ENCODE peak calls at places on chromosomes 7 and 10, in eight cellular contexts. One of them, this sample, is unnamed.

GRCh38 chr7:106602062-106602461 is 58.9 kb downstream of the CCDC71L start:
- DNase-seq in nephron progenitor cell: no peak
- DNase-seq in vagina: no peak
- DNase-seq in choroid plexus epithelial cell: no peak
- DNase-seq in tibial nerve: no peak
- DNase-seq in stimulated activated naive CD8-positive, alpha-beta T cell treated with anti-CD3 and anti-CD28 coated beads, Interleukin-15, amount 100 ng/mL, for 72 hours: no peak
- DNase-seq in KG1: no peak
- DNase-seq in bronchial epithelial cell: no peak
- DNase-seq in this sample: no peak

GRCh38 chr7:100091411-100092181 is 2.8 kb downstream of the COPS6 start:
- DNase-seq in tibial nerve: no peak
- DNase-seq in choroid plexus epithelial cell: no peak
- DNase-seq in stimulated activated naive CD8-positive, alpha-beta T cell treated with anti-CD3 and anti-CD28 coated beads, Interleukin-15, amount 100 ng/mL, for 72 hours: no peak
- DNase-seq in bronchial epithelial cell: peak
- DNase-seq in vagina: no peak
- DNase-seq in nephron progenitor cell: no peak
- DNase-seq in KG1: no peak
- DNase-seq in this sample: no peak

GRCh38 chr10:8435186-8436055 is 380.9 kb downstream of the GATA3 start:
- DNase-seq in stimulated activated naive CD8-positive, alpha-beta T cell treated with anti-CD3 and anti-CD28 coated beads, Interleukin-15, amount 100 ng/mL, for 72 hours: no peak
- DNase-seq in tibial nerve: no peak
- DNase-seq in nephron progenitor cell: no peak
- DNase-seq in KG1: no peak
- DNase-seq in choroid plexus epithelial cell: no peak
- DNase-seq in vagina: no peak
- DNase-seq in bronchial epithelial cell: peak
- DNase-seq in this sample: no peak

GRCh38 chr7:35700865-35701264 is 5.9 kb upstream of the HERPUD2 start:
- DNase-seq in KG1: no peak
- DNase-seq in stimulated activated naive CD8-positive, alpha-beta T cell treated with anti-CD3 and anti-CD28 coated beads, Interleukin-15, amount 100 ng/mL, for 72 hours: no peak
- DNase-seq in nephron progenitor cell: no peak
- DNase-seq in bronchial epithelial cell: peak
- DNase-seq in choroid plexus epithelial cell: no peak
- DNase-seq in vagina: no peak
- DNase-seq in tibial nerve: no peak
- DNase-seq in this sample: no peak

GRCh38 chr10:96130326-96130758 is 245 bp downstream of the ZNF518A start:
- DNase-seq in choroid plexus epithelial cell: peak
- DNase-seq in tibial nerve: no peak
- DNase-seq in stimulated activated naive CD8-positive, alpha-beta T cell treated with anti-CD3 and anti-CD28 coated beads, Interleukin-15, amount 100 ng/mL, for 72 hours: peak
- DNase-seq in bronchial epithelial cell: peak
- DNase-seq in nephron progenitor cell: peak
- DNase-seq in vagina: no peak
- DNase-seq in KG1: peak
- DNase-seq in this sample: peak

GRCh38 chr10:96831867-96832720 is at the start of gene LCOR:
- DNase-seq in tibial nerve: peak
- DNase-seq in choroid plexus epithelial cell: peak
- DNase-seq in stimulated activated naive CD8-positive, alpha-beta T cell treated with anti-CD3 and anti-CD28 coated beads, Interleukin-15, amount 100 ng/mL, for 72 hours: peak
- DNase-seq in vagina: peak
- DNase-seq in bronchial epithelial cell: peak
- DNase-seq in KG1: peak
- DNase-seq in nephron progenitor cell: peak
- DNase-seq in this sample: peak

GRCh38 chr7:30062587-30062986 is 34.4 kb downstream of the PLEKHA8 start:
- DNase-seq in nephron progenitor cell: no peak
- DNase-seq in KG1: peak
- DNase-seq in choroid plexus epithelial cell: peak
- DNase-seq in bronchial epithelial cell: peak
- DNase-seq in stimulated activated naive CD8-positive, alpha-beta T cell treated with anti-CD3 and anti-CD28 coated beads, Interleukin-15, amount 100 ng/mL, for 72 hours: no peak
- DNase-seq in vagina: no peak
- DNase-seq in tibial nerve: no peak
- DNase-seq in this sample: peak

GRCh38 chr7:50791921-50792341 is 9.2 kb upstream of the GRB10 start:
- DNase-seq in KG1: peak
- DNase-seq in vagina: no peak
- DNase-seq in nephron progenitor cell: no peak
- DNase-seq in bronchial epithelial cell: peak
- DNase-seq in stimulated activated naive CD8-positive, alpha-beta T cell treated with anti-CD3 and anti-CD28 coated beads, Interleukin-15, amount 100 ng/mL, for 72 hours: no peak
- DNase-seq in choroid plexus epithelial cell: peak
- DNase-seq in tibial nerve: no peak
- DNase-seq in this sample: no peak

GRCh38 chr10:88996927-88997326 is 6.3 kb downstream of the FAS start:
- DNase-seq in tibial nerve: no peak
- DNase-seq in choroid plexus epithelial cell: no peak
- DNase-seq in nephron progenitor cell: no peak
- DNase-seq in vagina: no peak
- DNase-seq in KG1: peak
- DNase-seq in stimulated activated naive CD8-positive, alpha-beta T cell treated with anti-CD3 and anti-CD28 coated beads, Interleukin-15, amount 100 ng/mL, for 72 hours: no peak
- DNase-seq in bronchial epithelial cell: no peak
- DNase-seq in this sample: no peak

GRCh38 chr10:306654-307185 is 171.5 kb downstream of the ZMYND11 start:
- DNase-seq in tibial nerve: no peak
- DNase-seq in KG1: no peak
- DNase-seq in stimulated activated naive CD8-positive, alpha-beta T cell treated with anti-CD3 and anti-CD28 coated beads, Interleukin-15, amount 100 ng/mL, for 72 hours: no peak
- DNase-seq in bronchial epithelial cell: no peak
- DNase-seq in vagina: no peak
- DNase-seq in nephron progenitor cell: peak
- DNase-seq in choroid plexus epithelial cell: no peak
- DNase-seq in this sample: no peak

GRCh38 chr7:2168612-2169312 is 64.0 kb downstream of the MAD1L1 start:
- DNase-seq in tibial nerve: no peak
- DNase-seq in KG1: no peak
- DNase-seq in vagina: no peak
- DNase-seq in choroid plexus epithelial cell: no peak
- DNase-seq in bronchial epithelial cell: peak
- DNase-seq in stimulated activated naive CD8-positive, alpha-beta T cell treated with anti-CD3 and anti-CD28 coated beads, Interleukin-15, amount 100 ng/mL, for 72 hours: no peak
- DNase-seq in nephron progenitor cell: no peak
- DNase-seq in this sample: no peak

GRCh38 chr7:133512560-133512959 is 259.7 kb downstream of the EXOC4 start:
- DNase-seq in stimulated activated naive CD8-positive, alpha-beta T cell treated with anti-CD3 and anti-CD28 coated beads, Interleukin-15, amount 100 ng/mL, for 72 hours: no peak
- DNase-seq in choroid plexus epithelial cell: peak
- DNase-seq in tibial nerve: no peak
- DNase-seq in nephron progenitor cell: no peak
- DNase-seq in KG1: no peak
- DNase-seq in bronchial epithelial cell: peak
- DNase-seq in vagina: no peak
- DNase-seq in this sample: no peak

GRCh38 chr10:32332299-32332750 is 14.6 kb downstream of the EPC1 start:
- DNase-seq in vagina: no peak
- DNase-seq in nephron progenitor cell: no peak
- DNase-seq in tibial nerve: no peak
- DNase-seq in KG1: no peak
- DNase-seq in bronchial epithelial cell: peak
- DNase-seq in stimulated activated naive CD8-positive, alpha-beta T cell treated with anti-CD3 and anti-CD28 coated beads, Interleukin-15, amount 100 ng/mL, for 72 hours: peak
- DNase-seq in choroid plexus epithelial cell: no peak
- DNase-seq in this sample: no peak

GRCh38 chr10:45442251-45442650 is 68.2 kb downstream of the ALOX5 start:
- DNase-seq in stimulated activated naive CD8-positive, alpha-beta T cell treated with anti-CD3 and anti-CD28 coated beads, Interleukin-15, amount 100 ng/mL, for 72 hours: no peak
- DNase-seq in choroid plexus epithelial cell: no peak
- DNase-seq in tibial nerve: no peak
- DNase-seq in vagina: peak
- DNase-seq in KG1: no peak
- DNase-seq in bronchial epithelial cell: no peak
- DNase-seq in nephron progenitor cell: no peak
- DNase-seq in this sample: no peak

GRCh38 chr7:140281255-140281654 is 104.5 kb upstream of the KDM7A start:
- DNase-seq in vagina: no peak
- DNase-seq in nephron progenitor cell: no peak
- DNase-seq in stimulated activated naive CD8-positive, alpha-beta T cell treated with anti-CD3 and anti-CD28 coated beads, Interleukin-15, amount 100 ng/mL, for 72 hours: no peak
- DNase-seq in bronchial epithelial cell: no peak
- DNase-seq in tibial nerve: no peak
- DNase-seq in choroid plexus epithelial cell: no peak
- DNase-seq in KG1: no peak
- DNase-seq in this sample: no peak

GRCh38 chr10:53646525-53646924 is 873.9 kb upstream of the MBL2 start:
- DNase-seq in stimulated activated naive CD8-positive, alpha-beta T cell treated with anti-CD3 and anti-CD28 coated beads, Interleukin-15, amount 100 ng/mL, for 72 hours: no peak
- DNase-seq in tibial nerve: no peak
- DNase-seq in vagina: no peak
- DNase-seq in bronchial epithelial cell: no peak
- DNase-seq in nephron progenitor cell: no peak
- DNase-seq in choroid plexus epithelial cell: no peak
- DNase-seq in KG1: no peak
- DNase-seq in this sample: no peak

GRCh38 chr10:73398024-73398423 is 15.8 kb downstream of the ANXA7 start:
- DNase-seq in choroid plexus epithelial cell: no peak
- DNase-seq in vagina: no peak
- DNase-seq in tibial nerve: no peak
- DNase-seq in bronchial epithelial cell: no peak
- DNase-seq in KG1: no peak
- DNase-seq in stimulated activated naive CD8-positive, alpha-beta T cell treated with anti-CD3 and anti-CD28 coated beads, Interleukin-15, amount 100 ng/mL, for 72 hours: no peak
- DNase-seq in nephron progenitor cell: no peak
- DNase-seq in this sample: no peak

GRCh38 chr10:110918633-110919348 is at the start of gene BBIP1:
- DNase-seq in nephron progenitor cell: no peak
- DNase-seq in KG1: peak
- DNase-seq in tibial nerve: no peak
- DNase-seq in bronchial epithelial cell: peak
- DNase-seq in choroid plexus epithelial cell: peak
- DNase-seq in vagina: peak
- DNase-seq in stimulated activated naive CD8-positive, alpha-beta T cell treated with anti-CD3 and anti-CD28 coated beads, Interleukin-15, amount 100 ng/mL, for 72 hours: peak
- DNase-seq in this sample: peak

GRCh38 chr7:25240340-25240739 is 12.1 kb upstream of the NPVF start:
- DNase-seq in nephron progenitor cell: no peak
- DNase-seq in stimulated activated naive CD8-positive, alpha-beta T cell treated with anti-CD3 and anti-CD28 coated beads, Interleukin-15, amount 100 ng/mL, for 72 hours: no peak
- DNase-seq in vagina: no peak
- DNase-seq in KG1: no peak
- DNase-seq in bronchial epithelial cell: no peak
- DNase-seq in choroid plexus epithelial cell: no peak
- DNase-seq in tibial nerve: peak
- DNase-seq in this sample: no peak

GRCh38 chr10:44993226-44993921 is 7.3 kb upstream of the ZNF22 start:
- DNase-seq in KG1: no peak
- DNase-seq in tibial nerve: no peak
- DNase-seq in stimulated activated naive CD8-positive, alpha-beta T cell treated with anti-CD3 and anti-CD28 coated beads, Interleukin-15, amount 100 ng/mL, for 72 hours: no peak
- DNase-seq in vagina: peak
- DNase-seq in bronchial epithelial cell: no peak
- DNase-seq in choroid plexus epithelial cell: no peak
- DNase-seq in nephron progenitor cell: no peak
- DNase-seq in this sample: no peak

GRCh38 chr10:125266541-125266940 is 106.2 kb upstream of the CTBP2 start:
- DNase-seq in nephron progenitor cell: no peak
- DNase-seq in choroid plexus epithelial cell: no peak
- DNase-seq in stimulated activated naive CD8-positive, alpha-beta T cell treated with anti-CD3 and anti-CD28 coated beads, Interleukin-15, amount 100 ng/mL, for 72 hours: no peak
- DNase-seq in bronchial epithelial cell: no peak
- DNase-seq in tibial nerve: no peak
- DNase-seq in KG1: no peak
- DNase-seq in vagina: no peak
- DNase-seq in this sample: no peak

GRCh38 chr10:125260260-125260659 is 99.9 kb upstream of the CTBP2 start:
- DNase-seq in stimulated activated naive CD8-positive, alpha-beta T cell treated with anti-CD3 and anti-CD28 coated beads, Interleukin-15, amount 100 ng/mL, for 72 hours: no peak
- DNase-seq in tibial nerve: no peak
- DNase-seq in choroid plexus epithelial cell: no peak
- DNase-seq in nephron progenitor cell: no peak
- DNase-seq in KG1: no peak
- DNase-seq in bronchial epithelial cell: no peak
- DNase-seq in vagina: peak
- DNase-seq in this sample: no peak

GRCh38 chr7:149147730-149148653 is 739 bp downstream of the ZNF398 start:
- DNase-seq in stimulated activated naive CD8-positive, alpha-beta T cell treated with anti-CD3 and anti-CD28 coated beads, Interleukin-15, amount 100 ng/mL, for 72 hours: peak
- DNase-seq in bronchial epithelial cell: peak
- DNase-seq in tibial nerve: no peak
- DNase-seq in choroid plexus epithelial cell: peak
- DNase-seq in nephron progenitor cell: peak
- DNase-seq in KG1: no peak
- DNase-seq in vagina: no peak
- DNase-seq in this sample: peak

GRCh38 chr10:513393-513792 is 176.1 kb downstream of the DIP2C start:
- DNase-seq in stimulated activated naive CD8-positive, alpha-beta T cell treated with anti-CD3 and anti-CD28 coated beads, Interleukin-15, amount 100 ng/mL, for 72 hours: no peak
- DNase-seq in KG1: no peak
- DNase-seq in vagina: no peak
- DNase-seq in tibial nerve: no peak
- DNase-seq in choroid plexus epithelial cell: no peak
- DNase-seq in bronchial epithelial cell: no peak
- DNase-seq in nephron progenitor cell: no peak
- DNase-seq in this sample: peak

GRCh38 chr10:63416376-63416775 is 49.4 kb downstream of the JMJD1C start:
- DNase-seq in KG1: no peak
- DNase-seq in tibial nerve: no peak
- DNase-seq in vagina: no peak
- DNase-seq in nephron progenitor cell: no peak
- DNase-seq in stimulated activated naive CD8-positive, alpha-beta T cell treated with anti-CD3 and anti-CD28 coated beads, Interleukin-15, amount 100 ng/mL, for 72 hours: no peak
- DNase-seq in choroid plexus epithelial cell: peak
- DNase-seq in bronchial epithelial cell: no peak
- DNase-seq in this sample: no peak

GRCh38 chr7:73865738-73866445 is 4.9 kb downstream of the TMEM270 start:
- DNase-seq in tibial nerve: no peak
- DNase-seq in stimulated activated naive CD8-positive, alpha-beta T cell treated with anti-CD3 and anti-CD28 coated beads, Interleukin-15, amount 100 ng/mL, for 72 hours: peak
- DNase-seq in vagina: no peak
- DNase-seq in choroid plexus epithelial cell: peak
- DNase-seq in KG1: peak
- DNase-seq in nephron progenitor cell: peak
- DNase-seq in bronchial epithelial cell: peak
- DNase-seq in this sample: peak

GRCh38 chr10:97762816-97763215 is 9.0 kb downstream of the SFRP5 start:
- DNase-seq in bronchial epithelial cell: no peak
- DNase-seq in tibial nerve: peak
- DNase-seq in stimulated activated naive CD8-positive, alpha-beta T cell treated with anti-CD3 and anti-CD28 coated beads, Interleukin-15, amount 100 ng/mL, for 72 hours: no peak
- DNase-seq in nephron progenitor cell: no peak
- DNase-seq in choroid plexus epithelial cell: peak
- DNase-seq in KG1: no peak
- DNase-seq in vagina: no peak
- DNase-seq in this sample: no peak

GRCh38 chr7:28347462-28347861 is 64.9 kb upstream of the CREB5 start:
- DNase-seq in bronchial epithelial cell: no peak
- DNase-seq in KG1: no peak
- DNase-seq in choroid plexus epithelial cell: peak
- DNase-seq in tibial nerve: no peak
- DNase-seq in stimulated activated naive CD8-positive, alpha-beta T cell treated with anti-CD3 and anti-CD28 coated beads, Interleukin-15, amount 100 ng/mL, for 72 hours: no peak
- DNase-seq in nephron progenitor cell: no peak
- DNase-seq in vagina: no peak
- DNase-seq in this sample: no peak

GRCh38 chr7:3068568-3068967 is 24.9 kb upstream of the CARD11 start:
- DNase-seq in nephron progenitor cell: no peak
- DNase-seq in vagina: no peak
- DNase-seq in bronchial epithelial cell: no peak
- DNase-seq in KG1: no peak
- DNase-seq in choroid plexus epithelial cell: no peak
- DNase-seq in tibial nerve: no peak
- DNase-seq in stimulated activated naive CD8-positive, alpha-beta T cell treated with anti-CD3 and anti-CD28 coated beads, Interleukin-15, amount 100 ng/mL, for 72 hours: no peak
- DNase-seq in this sample: no peak

GRCh38 chr10:34364253-34365037 is 450.7 kb downstream of the PARD3 start:
- DNase-seq in KG1: no peak
- DNase-seq in choroid plexus epithelial cell: no peak
- DNase-seq in stimulated activated naive CD8-positive, alpha-beta T cell treated with anti-CD3 and anti-CD28 coated beads, Interleukin-15, amount 100 ng/mL, for 72 hours: no peak
- DNase-seq in tibial nerve: no peak
- DNase-seq in vagina: no peak
- DNase-seq in nephron progenitor cell: no peak
- DNase-seq in bronchial epithelial cell: no peak
- DNase-seq in this sample: no peak

GRCh38 chr10:25865267-25865666 is 68.8 kb upstream of the MYO3A start:
- DNase-seq in vagina: no peak
- DNase-seq in tibial nerve: no peak
- DNase-seq in choroid plexus epithelial cell: no peak
- DNase-seq in stimulated activated naive CD8-positive, alpha-beta T cell treated with anti-CD3 and anti-CD28 coated beads, Interleukin-15, amount 100 ng/mL, for 72 hours: no peak
- DNase-seq in KG1: no peak
- DNase-seq in nephron progenitor cell: no peak
- DNase-seq in bronchial epithelial cell: no peak
- DNase-seq in this sample: no peak

GRCh38 chr7:141387521-141388217 is 163.5 kb upstream of the AGK start:
- DNase-seq in choroid plexus epithelial cell: no peak
- DNase-seq in vagina: no peak
- DNase-seq in tibial nerve: no peak
- DNase-seq in bronchial epithelial cell: no peak
- DNase-seq in nephron progenitor cell: no peak
- DNase-seq in stimulated activated naive CD8-positive, alpha-beta T cell treated with anti-CD3 and anti-CD28 coated beads, Interleukin-15, amount 100 ng/mL, for 72 hours: no peak
- DNase-seq in KG1: no peak
- DNase-seq in this sample: no peak

GRCh38 chr7:120059641-120060040 is 213.3 kb upstream of the KCND2 start:
- DNase-seq in vagina: no peak
- DNase-seq in tibial nerve: no peak
- DNase-seq in bronchial epithelial cell: no peak
- DNase-seq in nephron progenitor cell: no peak
- DNase-seq in stimulated activated naive CD8-positive, alpha-beta T cell treated with anti-CD3 and anti-CD28 coated beads, Interleukin-15, amount 100 ng/mL, for 72 hours: no peak
- DNase-seq in KG1: no peak
- DNase-seq in choroid plexus epithelial cell: no peak
- DNase-seq in this sample: no peak

GRCh38 chr10:102322914-102323313 is 72.6 kb upstream of the NFKB2 start:
- DNase-seq in tibial nerve: no peak
- DNase-seq in bronchial epithelial cell: no peak
- DNase-seq in stimulated activated naive CD8-positive, alpha-beta T cell treated with anti-CD3 and anti-CD28 coated beads, Interleukin-15, amount 100 ng/mL, for 72 hours: peak
- DNase-seq in vagina: no peak
- DNase-seq in KG1: peak
- DNase-seq in choroid plexus epithelial cell: peak
- DNase-seq in nephron progenitor cell: no peak
- DNase-seq in this sample: peak